ENCODE peak calls at places on chromosomes 11 and 22, in four cellular contexts. One of them, this sample, is unnamed.
A peak's percentile ranks its signal among the peaks of the same experiment; 100 is the strongest.

GRCh38 chr11:93957553-93957952 is 63.6 kb upstream of the HEPHL1 start:
- DNase-seq in A549: no peak
- DNase-seq in IMR-90: no peak
- DNase-seq in K562: no peak
- DNase-seq in this sample: no peak

GRCh38 chr11:117634756-117635593 is 162.0 kb downstream of the DSCAML1 start:
- DNase-seq in K562: no peak
- DNase-seq in IMR-90: no peak
- DNase-seq in A549: no peak
- DNase-seq in this sample: no peak

GRCh38 chr22:29268511-29269229 is 602 bp downstream of the EWSR1 start:
- DNase-seq in IMR-90: peak; percentile 67
- DNase-seq in A549: no peak
- DNase-seq in K562: peak; percentile 69
- DNase-seq in this sample: peak; percentile 41

GRCh38 chr22:28826921-28827320 is 26.6 kb upstream of the XBP1 start:
- DNase-seq in IMR-90: no peak
- DNase-seq in K562: no peak
- DNase-seq in A549: no peak
- DNase-seq in this sample: no peak

GRCh38 chr22:19728836-19729235 is 5.5 kb downstream of the GP1BB start:
- DNase-seq in K562: no peak
- DNase-seq in IMR-90: no peak
- DNase-seq in A549: no peak
- DNase-seq in this sample: no peak

GRCh38 chr11:90321018-90321417 is 98.2 kb upstream of the CHORDC1 start:
- DNase-seq in K562: no peak
- DNase-seq in A549: no peak
- DNase-seq in IMR-90: no peak
- DNase-seq in this sample: no peak

GRCh38 chr11:104964247-104964646 is 4.1 kb downstream of the CASP4 start:
- DNase-seq in K562: no peak
- DNase-seq in A549: no peak
- DNase-seq in IMR-90: no peak
- DNase-seq in this sample: no peak

GRCh38 chr11:9260182-9261146 is 4.7 kb downstream of the DENND5A start:
- DNase-seq in IMR-90: no peak
- DNase-seq in K562: peak; percentile 23
- DNase-seq in A549: no peak
- DNase-seq in this sample: no peak

GRCh38 chr11:134110252-134110651 is 41.4 kb downstream of the JAM3 start:
- DNase-seq in K562: no peak
- DNase-seq in IMR-90: no peak
- DNase-seq in A549: no peak
- DNase-seq in this sample: no peak

GRCh38 chr11:34773826-34774225 is 142.4 kb downstream of the APIP start:
- DNase-seq in K562: no peak
- DNase-seq in A549: no peak
- DNase-seq in IMR-90: peak; percentile 23
- DNase-seq in this sample: no peak

GRCh38 chr22:34645375-34645774 is 420.6 kb upstream of the ISX start:
- DNase-seq in K562: no peak
- DNase-seq in IMR-90: no peak
- DNase-seq in A549: no peak
- DNase-seq in this sample: peak; percentile 5

GRCh38 chr11:18310800-18311340 is 11.1 kb downstream of the HPS5 start:
- DNase-seq in K562: no peak
- DNase-seq in A549: no peak
- DNase-seq in IMR-90: no peak
- DNase-seq in this sample: no peak

GRCh38 chr11:115672999-115673411 is 168.8 kb upstream of the CADM1 start:
- DNase-seq in IMR-90: peak; percentile 73
- DNase-seq in A549: no peak
- DNase-seq in K562: no peak
- DNase-seq in this sample: no peak

GRCh38 chr11:75733346-75734107 is 15.9 kb downstream of the MOGAT2 start:
- DNase-seq in K562: no peak
- DNase-seq in IMR-90: no peak
- DNase-seq in A549: no peak
- DNase-seq in this sample: no peak

GRCh38 chr22:43136255-43136654 is 6.9 kb downstream of the MCAT start:
- DNase-seq in IMR-90: peak; percentile 30
- DNase-seq in A549: peak; percentile 65
- DNase-seq in K562: peak; percentile 43
- DNase-seq in this sample: peak; percentile 34

GRCh38 chr22:27715078-27715477 is 86.5 kb downstream of the MN1 start:
- DNase-seq in A549: no peak
- DNase-seq in K562: no peak
- DNase-seq in IMR-90: no peak
- DNase-seq in this sample: no peak

GRCh38 chr22:25749420-25750169 is 7.6 kb downstream of the MYO18B start:
- DNase-seq in K562: no peak
- DNase-seq in A549: no peak
- DNase-seq in IMR-90: no peak
- DNase-seq in this sample: no peak

GRCh38 chr22:37121887-37122591 is 12.5 kb upstream of the TMPRSS6 start:
- DNase-seq in IMR-90: peak; percentile 37
- DNase-seq in K562: no peak
- DNase-seq in A549: no peak
- DNase-seq in this sample: peak; percentile 10

GRCh38 chr11:62398011-62398994 is 20.5 kb upstream of the SCGB1A1 start:
- DNase-seq in IMR-90: peak; percentile 44
- DNase-seq in A549: peak; percentile 53
- DNase-seq in K562: peak; percentile 81
- DNase-seq in this sample: peak; percentile 54

GRCh38 chr11:85540635-85541034 is 86.5 kb downstream of the DLG2 start:
- DNase-seq in K562: no peak
- DNase-seq in IMR-90: no peak
- DNase-seq in A549: no peak
- DNase-seq in this sample: no peak

GRCh38 chr11:28581286-28582242 is 473.4 kb downstream of the METTL15 start:
- DNase-seq in A549: no peak
- DNase-seq in IMR-90: peak; percentile 78
- DNase-seq in K562: no peak
- DNase-seq in this sample: no peak

GRCh38 chr11:71283960-71284359 is 31.6 kb upstream of the SHANK2 start:
- DNase-seq in A549: no peak
- DNase-seq in IMR-90: no peak
- DNase-seq in K562: no peak
- DNase-seq in this sample: peak; percentile 62

GRCh38 chr22:36332623-36333331 is 55.0 kb downstream of the MYH9 start:
- DNase-seq in K562: no peak
- DNase-seq in A549: no peak
- DNase-seq in IMR-90: peak; percentile 83
- DNase-seq in this sample: no peak

GRCh38 chr11:2537896-2538855 is 93.4 kb downstream of the KCNQ1 start:
- DNase-seq in A549: no peak
- DNase-seq in K562: no peak
- DNase-seq in IMR-90: no peak
- DNase-seq in this sample: no peak

GRCh38 chr11:76694664-76695063 is 24.1 kb upstream of the LRRC32 start:
- DNase-seq in A549: no peak
- DNase-seq in IMR-90: peak; percentile 90
- DNase-seq in K562: no peak
- DNase-seq in this sample: no peak

GRCh38 chr22:32661296-32661695 is 140.2 kb upstream of the TIMP3 start:
- DNase-seq in K562: no peak
- DNase-seq in IMR-90: peak; percentile 94
- DNase-seq in A549: no peak
- DNase-seq in this sample: no peak

GRCh38 chr11:1103401-1104360 is 29.0 kb downstream of the MUC2 start:
- DNase-seq in K562: no peak
- DNase-seq in A549: no peak
- DNase-seq in IMR-90: no peak
- DNase-seq in this sample: no peak

GRCh38 chr22:29397791-29398190 is 9.4 kb upstream of the AP1B1 start:
- DNase-seq in A549: no peak
- DNase-seq in K562: no peak
- DNase-seq in IMR-90: no peak
- DNase-seq in this sample: no peak

GRCh38 chr11:95419915-95420314 is 188.9 kb upstream of the SESN3 start:
- DNase-seq in A549: no peak
- DNase-seq in IMR-90: peak; percentile 67
- DNase-seq in K562: no peak
- DNase-seq in this sample: no peak

GRCh38 chr11:103872748-103873147 is 163.7 kb upstream of the DDI1 start:
- DNase-seq in A549: no peak
- DNase-seq in K562: no peak
- DNase-seq in IMR-90: no peak
- DNase-seq in this sample: no peak

GRCh38 chr22:50048836-50049235 is 9.3 kb downstream of the TTLL8 start:
- DNase-seq in K562: no peak
- DNase-seq in IMR-90: no peak
- DNase-seq in A549: no peak
- DNase-seq in this sample: no peak

GRCh38 chr11:111521132-111521531 is 6.6 kb downstream of the HOATZ start:
- DNase-seq in K562: no peak
- DNase-seq in A549: no peak
- DNase-seq in IMR-90: peak; percentile 34
- DNase-seq in this sample: no peak

GRCh38 chr11:11400635-11401232 is 47.7 kb upstream of the CSNK2A3 start:
- DNase-seq in K562: peak; percentile 35
- DNase-seq in IMR-90: no peak
- DNase-seq in A549: no peak
- DNase-seq in this sample: peak; percentile 12

GRCh38 chr11:12377824-12378593 is 638 bp downstream of the PARVA start:
- DNase-seq in IMR-90: peak; percentile 71
- DNase-seq in K562: peak; percentile 24
- DNase-seq in A549: peak; percentile 50
- DNase-seq in this sample: peak; percentile 62

DNA sequence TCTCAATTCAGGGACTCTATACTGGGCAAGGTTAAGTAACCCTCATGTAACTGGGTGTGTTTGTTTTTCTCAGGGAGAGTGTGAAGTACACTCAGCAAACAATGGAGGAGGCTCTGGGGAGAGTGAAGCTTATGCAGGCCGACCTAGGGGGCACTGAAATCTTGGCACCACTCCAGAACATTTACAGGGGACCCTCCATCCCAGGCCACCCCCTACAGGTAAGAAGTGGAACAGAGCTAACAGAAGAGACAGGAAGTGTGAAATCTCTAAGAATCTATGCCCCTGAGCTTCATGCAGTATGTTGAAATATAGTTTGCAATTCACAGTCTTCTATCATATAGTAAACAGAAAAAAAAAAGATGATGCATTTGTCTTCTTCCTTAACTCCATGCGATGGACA is 8.3 kb downstream of the VWA5A start:
- DNase-seq in K562: peak; percentile 38
- DNase-seq in IMR-90: no peak
- DNase-seq in A549: no peak
- DNase-seq in this sample: no peak
- TF ChIP-seq MAZ in K562: no peak
- TF ChIP-seq MAZ in IMR-90: no peak
- TF ChIP-seq MAZ in A549: no peak
- TF ChIP-seq MAZ in this sample: no peak

DNA sequence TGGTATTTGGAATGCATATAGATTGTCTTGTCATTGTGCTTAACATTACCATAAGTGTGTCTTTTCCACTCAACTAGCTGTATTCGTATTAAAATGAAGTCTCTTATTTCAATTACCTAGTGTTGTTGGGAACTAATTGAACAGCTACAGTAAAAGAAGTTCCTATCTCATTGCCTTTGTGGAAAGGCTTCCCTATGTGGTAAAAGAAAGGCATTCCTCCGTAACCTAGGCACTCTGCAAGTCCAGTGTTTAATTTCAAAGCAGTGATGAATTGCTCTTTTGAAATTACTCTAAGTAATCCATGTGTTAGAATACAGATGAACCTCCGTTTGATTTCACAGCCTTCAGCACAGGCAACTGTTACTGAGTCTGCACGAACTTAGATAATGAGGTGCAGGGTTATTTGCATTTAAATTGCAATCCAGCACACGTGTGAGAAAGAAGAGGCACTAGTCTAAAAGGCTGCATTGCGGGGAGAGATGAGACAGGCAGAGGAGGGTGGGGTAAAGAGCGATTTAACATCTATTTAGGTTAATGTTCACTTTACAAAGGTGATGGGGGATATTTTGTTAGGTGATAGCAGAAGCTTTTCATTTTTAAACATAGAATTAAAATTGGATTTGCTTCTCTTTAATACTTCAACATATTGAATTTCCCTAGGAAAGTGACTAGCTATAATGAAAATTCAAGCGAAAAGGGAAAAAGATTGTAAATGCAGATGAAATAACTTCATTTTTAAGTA is 25.0 kb upstream of the CRTAM start:
- DNase-seq in IMR-90: no peak
- DNase-seq in A549: no peak
- DNase-seq in K562: no peak
- DNase-seq in this sample: no peak
- TF ChIP-seq MAZ in IMR-90: no peak
- TF ChIP-seq MAZ in A549: no peak
- TF ChIP-seq MAZ in K562: no peak
- TF ChIP-seq MAZ in this sample: no peak

DNA sequence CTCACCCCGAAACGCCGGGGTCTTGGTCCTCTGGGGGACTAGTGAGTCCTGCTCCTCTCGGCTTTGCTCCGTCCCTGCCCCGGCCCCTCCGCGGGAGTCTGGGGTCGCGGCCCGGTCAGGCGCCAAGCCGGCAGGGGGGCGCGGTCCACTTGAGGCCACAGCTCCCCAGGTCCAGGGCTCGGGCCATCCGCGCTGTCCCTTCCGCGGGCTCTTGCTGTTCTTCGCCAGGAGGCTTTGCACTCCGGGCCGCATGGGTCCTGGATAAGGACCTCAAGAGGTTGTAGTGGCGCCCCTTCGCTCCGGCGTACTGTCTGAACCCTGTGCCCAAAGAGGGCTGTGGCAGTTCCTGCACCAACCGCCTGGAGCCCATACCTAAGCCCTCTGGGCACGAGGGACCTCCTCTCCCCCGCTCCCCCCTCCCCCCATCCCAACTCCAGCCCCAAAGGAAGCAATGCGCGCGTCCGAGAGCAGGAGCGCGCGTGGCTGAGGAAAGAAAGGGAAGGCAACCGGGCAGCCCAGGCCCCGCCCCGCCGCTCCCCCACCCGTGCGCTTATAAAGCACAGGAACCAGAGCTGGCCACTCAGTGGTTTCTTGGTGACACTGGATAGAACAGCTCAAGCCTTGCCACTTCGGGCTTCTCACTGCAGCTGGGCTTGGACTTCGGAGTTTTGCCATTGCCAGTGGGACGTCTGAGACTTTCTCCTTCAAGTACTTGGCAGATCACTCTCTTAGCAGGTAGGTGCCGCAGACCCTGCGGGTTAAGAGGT is at the start of gene ADM:
- DNase-seq in A549: peak; percentile 91
- DNase-seq in K562: peak; percentile 62
- DNase-seq in IMR-90: peak; percentile 93
- DNase-seq in this sample: peak; percentile 90
- TF ChIP-seq MAZ in A549: no peak
- TF ChIP-seq MAZ in K562: no peak
- TF ChIP-seq MAZ in IMR-90: peak; percentile 79
- TF ChIP-seq MAZ in this sample: peak; percentile 73

DNA sequence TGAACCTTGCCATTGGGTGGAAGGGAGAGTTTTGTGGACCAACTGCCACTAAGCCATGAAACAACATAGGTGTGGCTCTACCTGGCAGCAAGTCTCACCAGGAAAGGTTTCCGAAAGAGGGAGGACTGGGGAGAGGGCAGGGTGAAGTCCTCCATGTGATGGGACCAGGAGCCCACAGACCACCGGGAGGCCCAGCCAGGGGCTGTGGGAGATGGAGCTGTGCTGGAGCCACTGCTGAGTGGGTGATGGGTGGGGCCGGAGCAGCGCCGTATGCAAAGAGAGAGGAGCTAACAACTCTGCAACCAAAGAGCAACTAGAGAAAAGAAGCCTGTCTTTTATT is 16.9 kb upstream of the LINC01488 start:
- DNase-seq in A549: no peak
- DNase-seq in K562: no peak
- DNase-seq in IMR-90: no peak
- DNase-seq in this sample: no peak
- TF ChIP-seq MAZ in A549: no peak
- TF ChIP-seq MAZ in K562: no peak
- TF ChIP-seq MAZ in IMR-90: no peak
- TF ChIP-seq MAZ in this sample: no peak

This sample was measured in HepG2.